ENCODE peak calls at places on chromosomes 6 and 20, in seven cellular contexts. A is dorsolateral prefrontal cortex, V is left lung, K is prostate gland, I is heart left ventricle, M is brain microvascular endothelial cell, U is endothelial cell of umbilical vein. S is an unnamed sample.

GRCh38 chr6:74946961-74947360 is 258.9 kb downstream of the COL12A1 start:
- DNase-seq in I (no peak), V (no peak), A (no peak), K (no peak), U (peak; percentile 67), M (peak; percentile 40), S (peak; percentile 11)

GRCh38 chr6:3281669-3282460 is 23.1 kb downstream of the PSMG4 start:
- DNase-seq in M (peak; percentile 91), U (peak; percentile 94), K (no peak), I (no peak), V (no peak), A (peak; percentile 44), S (no peak)

GRCh38 chr20:40638414-40638813 is 50.6 kb downstream of the MAFB start:
- DNase-seq in V (no peak), U (no peak), M (no peak), I (no peak), A (no peak), K (no peak), S (no peak)

GRCh38 chr6:41966214-41966920 is 24.8 kb upstream of the CCND3 start:
- DNase-seq in V (no peak), A (no peak), K (no peak), U (no peak), M (no peak), I (no peak), S (no peak)

GRCh38 chr20:19457551-19457950 is 245.1 kb downstream of the SLC24A3 start:
- DNase-seq in I (no peak), U (no peak), M (no peak), K (no peak), A (no peak), V (no peak), S (no peak)

GRCh38 chr6:45741437-45742166 is 274.1 kb downstream of the CLIC5 start:
- DNase-seq in A (no peak), U (no peak), K (no peak), V (peak; percentile 40), M (no peak), I (no peak), S (no peak)

GRCh38 chr6:28867078-28867414 is 56.7 kb downstream of the TRIM27 start:
- DNase-seq in V (no peak), K (no peak), M (no peak), A (no peak), I (no peak), U (no peak), S (no peak)

GRCh38 chr6:70520575-70520974 is 46.2 kb upstream of the SDHAF4 start:
- DNase-seq in U (peak; percentile 13), I (no peak), K (no peak), M (no peak), V (no peak), A (no peak), S (no peak)

GRCh38 chr6:142846459-142846831 is 98.5 kb downstream of the HIVEP2 start:
- DNase-seq in M (no peak), U (no peak), I (no peak), K (no peak), A (no peak), V (no peak), S (no peak)

GRCh38 chr20:38134427-38135281 is 30.4 kb downstream of the TGM2 start:
- DNase-seq in K (no peak), V (peak; percentile 33), U (peak; percentile 94), M (peak; percentile 79), I (no peak), A (no peak), S (no peak)

GRCh38 chr6:35497571-35498406 is 910 bp upstream of the TEAD3 start:
- DNase-seq in K (no peak), I (peak; percentile 87), U (peak; percentile 46), M (peak; percentile 60), V (peak; percentile 56), A (no peak), S (no peak)

GRCh38 chr20:1950836-1951235 is 43.0 kb downstream of the PDYN start:
- DNase-seq in A (no peak), V (no peak), M (no peak), I (no peak), U (no peak), K (no peak), S (no peak)

GRCh38 chr20:18545566-18545965 is 21.7 kb upstream of the SMIM26 start:
- DNase-seq in I (no peak), U (no peak), M (no peak), A (no peak), K (no peak), V (no peak), S (no peak)

GRCh38 chr6:15246217-15247211 is 645 bp downstream of the JARID2 start:
- DNase-seq in A (no peak), U (no peak), K (no peak), M (no peak), I (no peak), V (no peak), S (no peak)

GRCh38 chr6:52697903-52698302 is 27.0 kb downstream of the TMEM14A start:
- DNase-seq in V (no peak), I (no peak), A (no peak), U (peak; percentile 14), K (no peak), M (no peak), S (peak; percentile 30)

GRCh38 chr6:62393608-62394007 is 107.6 kb upstream of the KHDRBS2 start:
- DNase-seq in V (no peak), K (no peak), A (no peak), M (no peak), I (no peak), U (no peak), S (no peak)

GRCh38 chr6:44142835-44143234 is 15.5 kb downstream of the TMEM63B start:
- DNase-seq in I (no peak), K (no peak), U (no peak), M (no peak), V (no peak), A (no peak), S (no peak)

GRCh38 chr6:164693934-164694333 is 615.5 kb downstream of the C6orf118 start:
- DNase-seq in U (no peak), A (peak; percentile 50), I (no peak), M (no peak), V (no peak), K (no peak), S (no peak)

GRCh38 chr6:132726608-132726975 is 12.7 kb upstream of the VNN1 start:
- DNase-seq in I (no peak), V (no peak), U (no peak), K (no peak), M (no peak), A (no peak), S (no peak)

GRCh38 chr6:132731086-132731485 is 17.2 kb upstream of the VNN1 start:
- DNase-seq in K (no peak), A (no peak), M (no peak), V (no peak), I (no peak), U (no peak), S (no peak)

GRCh38 chr6:132725947-132726607 is 12.2 kb upstream of the VNN1 start:
- DNase-seq in K (no peak), U (no peak), I (no peak), A (no peak), M (no peak), V (no peak), S (no peak)

GRCh38 chr6:132730560-132730959 is 16.7 kb upstream of the VNN1 start:
- DNase-seq in M (peak; percentile 6), V (no peak), K (no peak), U (no peak), I (no peak), A (no peak), S (peak; percentile 37)

DNA sequence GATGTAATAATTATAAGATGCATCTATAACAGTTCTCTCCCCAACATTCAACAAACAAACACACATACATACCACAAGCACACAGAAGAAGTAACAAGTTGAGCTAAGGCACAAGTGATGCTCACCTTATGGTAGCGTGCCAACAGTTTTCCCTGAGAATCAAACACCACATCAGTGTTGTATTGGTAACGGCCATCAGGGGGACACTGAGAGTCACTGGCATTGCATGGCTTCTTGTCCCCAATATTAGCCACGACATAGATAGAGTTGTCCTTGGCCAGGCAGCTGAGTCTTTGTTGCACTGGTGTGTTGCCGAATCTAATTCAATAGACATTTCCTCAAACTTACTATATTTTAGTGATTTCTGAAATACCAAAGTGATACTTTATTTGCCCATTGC is 14.8 kb upstream of the VNN1 start:
- DNase-seq in A (no peak), U (no peak), M (no peak), V (no peak), K (no peak), I (no peak), S (no peak)
- TF ChIP-seq CTCF in A (no peak), U (no peak), M (no peak), V (no peak), K (no peak), I (no peak), S (no peak)

GRCh38 chr6:90273863-90274262 is 22.8 kb downstream of the BACH2 start:
- DNase-seq in V (no peak), K (no peak), M (no peak), A (no peak), I (no peak), U (no peak), S (no peak)
- H3K4me3 ChIP-seq in V (no peak overlapping the region), K (no peak overlapping the region), M (no peak overlapping the region), A (no peak overlapping the region), I (no peak overlapping the region), U (no peak overlapping the region), S (no peak overlapping the region)

DNA sequence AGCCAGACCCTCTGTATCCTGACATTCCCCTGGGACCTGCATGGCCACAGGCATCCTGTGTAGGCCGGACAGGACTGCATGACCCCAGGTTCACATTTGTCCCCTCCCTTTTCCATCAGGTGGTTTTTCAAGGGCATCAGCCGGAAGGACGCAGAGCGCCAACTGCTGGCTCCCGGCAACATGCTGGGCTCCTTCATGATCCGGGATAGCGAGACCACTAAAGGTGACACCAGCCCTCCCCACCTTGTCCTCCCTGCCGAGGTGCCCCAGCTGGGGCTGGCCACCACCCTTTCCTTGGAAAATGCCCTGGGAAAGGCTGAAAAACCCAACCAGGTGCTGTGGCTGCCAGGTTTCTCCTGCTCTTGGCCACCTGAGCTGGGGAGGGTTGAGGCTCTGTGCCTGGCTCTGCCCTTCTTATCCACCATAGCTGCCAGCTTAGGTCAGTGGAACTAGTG is 27.6 kb downstream of the HCK start:
- DNase-seq in A (no peak), K (no peak), M (no peak), I (no peak), V (no peak), U (no peak), S (no peak)
- TF ChIP-seq CTCF in A (no peak), K (no peak), M (no peak), I (no peak), V (no peak), U (no peak), S (no peak)

GRCh38 chr20:5080384-5080877 is 39.3 kb downstream of the PCNA start:
- DNase-seq in I (peak; percentile 77), K (no peak), U (no peak), V (peak; percentile 84), M (no peak), A (no peak), S (no peak)

GRCh38 chr20:5074050-5074674 is 45.6 kb downstream of the PCNA start:
- DNase-seq in V (no peak), K (no peak), U (no peak), I (no peak), M (no peak), A (no peak), S (no peak)

GRCh38 chr20:5078399-5078958 is 41.3 kb downstream of the PCNA start:
- DNase-seq in K (peak; percentile 19), A (no peak), V (peak; percentile 89), I (peak; percentile 71), U (peak; percentile 72), M (peak; percentile 9), S (no peak)

GRCh38 chr20:5081196-5081595 is 38.6 kb downstream of the PCNA start:
- DNase-seq in K (no peak), A (no peak), M (no peak), I (no peak), U (no peak), V (no peak), S (no peak)

GRCh38 chr20:5077761-5078387 is 41.9 kb downstream of the PCNA start:
- DNase-seq in A (no peak), M (no peak), V (no peak), I (no peak), U (no peak), K (no peak), S (no peak)
- H3K4me3 ChIP-seq in A (no peak overlapping the region), M (no peak overlapping the region), V (peak overlapping the region; percentile 10), I (peak overlapping the region; percentile 19), U (peak overlapping the region; percentile 59), K (no peak overlapping the region), S (no peak overlapping the region)

S was measured in retinal pigment epithelial cell.